ENCODE peak calls at places on chromosomes 16 and 17, in five cellular contexts. G, A, E, H and N are unnamed samples.

GRCh38 chr17:12116143-12116542 is 95.5 kb downstream of the MAP2K4 start:
- DNase-seq in H (no peak), A (no peak), G (no peak), E (no peak), N (no peak)

GRCh38 chr16:53949716-53950410 is 245.9 kb downstream of the FTO start:
- DNase-seq in E (no peak), H (no peak), G (no peak), A (no peak), N (no peak)

GRCh38 chr17:21355586-21355985 is 20.6 kb upstream of the KCNJ12 start:
- DNase-seq in E (peak; percentile 47), G (no peak), A (no peak), H (no peak), N (no peak)

GRCh38 chr16:1089822-1090619 is 6.0 kb downstream of the C1QTNF8 start:
- DNase-seq in H (peak; percentile 92), G (no peak), E (peak; percentile 86), A (peak; percentile 65), N (no peak)

GRCh38 chr17:17553217-17554195 is 38.0 kb downstream of the PEMT start:
- DNase-seq in A (no peak), E (peak; percentile 56), G (no peak), H (no peak), N (no peak)

GRCh38 chr17:35892091-35892637 is 12.0 kb upstream of the CCL5 start:
- DNase-seq in E (no peak), A (no peak), H (no peak), G (no peak), N (no peak)

GRCh38 chr16:85460983-85461813 is 151.9 kb upstream of the GSE1 start:
- DNase-seq in A (no peak), H (no peak), G (no peak), E (no peak), N (no peak)

GRCh38 chr16:21952040-21952792 is 945 bp upstream of the UQCRC2 start:
- DNase-seq in G (no peak), H (peak; percentile 73), A (peak; percentile 69), E (peak; percentile 65), N (peak; percentile 69)

GRCh38 chr17:66834919-66835454 is at the start of gene CACNG5:
- DNase-seq in G (no peak), H (peak; percentile 40), E (no peak), A (no peak), N (no peak)

DNA sequence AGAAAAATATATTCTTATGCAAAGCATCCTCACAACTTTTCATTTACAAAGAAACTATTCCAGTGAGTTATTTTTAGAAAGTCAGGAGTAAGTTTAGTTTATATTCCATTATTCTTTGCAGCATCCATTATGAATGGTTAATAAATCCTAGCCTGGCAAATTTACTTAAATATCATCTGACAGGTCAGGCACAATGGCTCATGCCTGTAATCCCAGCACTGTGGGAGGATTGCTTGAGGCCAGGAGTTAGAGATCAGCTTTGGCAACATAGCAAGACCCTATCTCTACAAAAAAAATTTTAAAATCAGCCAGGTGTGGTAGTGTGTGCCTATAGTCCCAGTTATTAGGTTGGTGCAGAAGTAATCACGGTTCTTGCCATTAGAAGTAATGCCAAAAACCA is 12.9 kb downstream of the ESRP2 start:
- DNase-seq in H (no peak), E (no peak), G (no peak), A (no peak), N (no peak)
- H3K9me3 ChIP-seq in H (no peaks in the 10 kb centered on the region), E (no peaks in the 10 kb centered on the region), G (no peaks in the 10 kb centered on the region), A (no peaks in the 10 kb centered on the region), N (no peaks in the 10 kb centered on the region)

GRCh38 chr16:19169081-19169639 is 1.1 kb downstream of the SYT17 start:
- DNase-seq in G (no peak), E (no peak), H (no peak), A (no peak), N (no peak)
- H3K9me3 ChIP-seq in G (no peaks in the 10 kb centered on the region), E (no peaks in the 10 kb centered on the region), H (no peaks in the 10 kb centered on the region), A (no peaks in the 10 kb centered on the region), N (no peaks in the 10 kb centered on the region)

GRCh38 chr16:68564367-68564985 is 25.4 kb downstream of the ZFP90 start:
- DNase-seq in E (no peak), G (no peak), A (no peak), H (no peak), N (no peak)

GRCh38 chr16:68563631-68564366 is 24.7 kb downstream of the ZFP90 start:
- DNase-seq in A (no peak), H (no peak), G (no peak), E (no peak), N (no peak)
- H3K9me3 ChIP-seq in A (peaks cover 100% of the 10 kb centered on the region), H (peaks cover 51% of the 10 kb centered on the region), G (peaks cover 99% of the 10 kb centered on the region), E (peaks cover 50% of the 10 kb centered on the region), N (peaks cover 47% of the 10 kb centered on the region)

GRCh38 chr16:10421596-10421995 is 35.7 kb downstream of the ATF7IP2 start:
- DNase-seq in A (no peak), G (no peak), E (no peak), H (no peak), N (no peak)

DNA sequence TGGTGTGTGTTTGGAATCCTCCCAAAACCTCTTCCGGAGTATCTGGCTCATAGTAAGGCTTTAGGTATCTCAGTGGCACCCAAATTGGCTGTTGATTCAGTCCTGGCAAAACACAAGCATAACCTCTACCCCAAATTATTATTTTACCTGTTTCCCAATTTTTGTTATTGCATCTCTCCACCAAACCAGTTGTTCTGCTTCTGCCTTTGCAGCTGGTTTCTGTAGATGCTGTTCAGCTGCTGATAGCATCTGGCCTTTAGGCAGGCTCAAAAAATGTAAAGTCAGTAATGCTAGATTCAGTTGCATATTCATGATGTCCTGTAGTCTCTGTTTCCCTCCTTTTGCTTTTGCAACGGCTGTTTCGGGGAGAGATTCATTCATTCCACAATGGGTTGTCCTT is 33.8 kb downstream of the ATF7IP2 start:
- DNase-seq in G (no peak), H (no peak), A (no peak), E (no peak), N (no peak)
- H3K9me3 ChIP-seq in G (peaks cover 18% of the 10 kb centered on the region), H (peaks cover 4% of the 10 kb centered on the region), A (peaks cover 15% of the 10 kb centered on the region), E (no peaks in the 10 kb centered on the region), N (peaks cover 19% of the 10 kb centered on the region)

GRCh38 chr17:57478851-57479250 is 222.5 kb downstream of the MSI2 start:
- DNase-seq in H (no peak), E (no peak), A (no peak), G (no peak), N (no peak)
- H3K9me3 ChIP-seq in H (no peaks in the 10 kb centered on the region), E (no peaks in the 10 kb centered on the region), A (no peaks in the 10 kb centered on the region), G (no peaks in the 10 kb centered on the region), N (no peaks in the 10 kb centered on the region)

GRCh38 chr16:3383045-3383448 is 17.8 kb downstream of the ZSCAN32 start:
- DNase-seq in A (no peak), H (no peak), E (no peak), G (no peak), N (no peak)
- H3K9me3 ChIP-seq in A (peaks cover 78% of the 10 kb centered on the region), H (peaks cover 34% of the 10 kb centered on the region), E (peaks cover 24% of the 10 kb centered on the region), G (peaks cover 82% of the 10 kb centered on the region), N (peaks cover 52% of the 10 kb centered on the region)

GRCh38 chr16:35314298-35314697 is 1854.9 kb downstream of the TP53TG3F start:
- DNase-seq in H (no peak), A (no peak), G (no peak), E (no peak), N (no peak)

DNA sequence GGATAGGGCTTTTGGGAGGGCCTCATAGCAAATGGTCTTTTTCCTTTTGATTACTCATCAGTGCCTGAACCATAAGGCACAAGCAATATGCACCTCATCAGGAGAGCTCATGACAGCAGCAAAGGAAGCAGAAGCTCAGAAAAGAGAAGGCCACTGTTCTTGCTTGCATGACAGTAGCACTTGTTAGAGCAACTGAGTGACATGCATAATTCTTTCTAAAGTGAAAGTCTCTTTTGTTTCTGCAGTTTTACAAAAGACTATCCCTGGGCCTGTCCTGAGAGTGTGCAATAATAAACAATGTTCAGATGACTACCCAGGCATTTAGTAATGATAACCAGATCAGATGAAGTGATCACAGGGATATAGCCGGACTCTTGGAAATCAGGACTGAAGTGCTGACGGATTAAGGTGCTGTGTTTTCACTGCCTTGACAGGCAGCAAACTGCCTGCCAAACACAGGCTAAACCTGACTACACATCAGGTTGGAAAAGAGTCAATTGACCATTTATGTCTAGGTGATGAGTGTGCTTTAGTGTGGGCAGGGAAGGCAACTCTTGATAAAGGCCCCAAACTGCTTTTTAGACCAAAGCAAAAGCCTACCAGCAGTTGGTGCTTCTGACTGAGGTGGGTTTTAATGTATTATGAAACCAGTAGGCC is 1860.3 kb downstream of the TP53TG3F start:
- DNase-seq in G (no peak), H (no peak), E (no peak), A (no peak), N (no peak)
- H3K9me3 ChIP-seq in G (no peaks in the 10 kb centered on the region), H (no peaks in the 10 kb centered on the region), E (no peaks in the 10 kb centered on the region), A (no peaks in the 10 kb centered on the region), N (no peaks in the 10 kb centered on the region)

GRCh38 chr16:68553186-68553585 is 14.1 kb downstream of the ZFP90 start:
- DNase-seq in E (no peak), A (no peak), H (no peak), G (no peak), N (no peak)
- H3K9me3 ChIP-seq in E (peaks cover 4% of the 10 kb centered on the region), A (peaks cover 57% of the 10 kb centered on the region), H (peaks cover 9% of the 10 kb centered on the region), G (peaks cover 60% of the 10 kb centered on the region), N (peaks cover 35% of the 10 kb centered on the region)

DNA sequence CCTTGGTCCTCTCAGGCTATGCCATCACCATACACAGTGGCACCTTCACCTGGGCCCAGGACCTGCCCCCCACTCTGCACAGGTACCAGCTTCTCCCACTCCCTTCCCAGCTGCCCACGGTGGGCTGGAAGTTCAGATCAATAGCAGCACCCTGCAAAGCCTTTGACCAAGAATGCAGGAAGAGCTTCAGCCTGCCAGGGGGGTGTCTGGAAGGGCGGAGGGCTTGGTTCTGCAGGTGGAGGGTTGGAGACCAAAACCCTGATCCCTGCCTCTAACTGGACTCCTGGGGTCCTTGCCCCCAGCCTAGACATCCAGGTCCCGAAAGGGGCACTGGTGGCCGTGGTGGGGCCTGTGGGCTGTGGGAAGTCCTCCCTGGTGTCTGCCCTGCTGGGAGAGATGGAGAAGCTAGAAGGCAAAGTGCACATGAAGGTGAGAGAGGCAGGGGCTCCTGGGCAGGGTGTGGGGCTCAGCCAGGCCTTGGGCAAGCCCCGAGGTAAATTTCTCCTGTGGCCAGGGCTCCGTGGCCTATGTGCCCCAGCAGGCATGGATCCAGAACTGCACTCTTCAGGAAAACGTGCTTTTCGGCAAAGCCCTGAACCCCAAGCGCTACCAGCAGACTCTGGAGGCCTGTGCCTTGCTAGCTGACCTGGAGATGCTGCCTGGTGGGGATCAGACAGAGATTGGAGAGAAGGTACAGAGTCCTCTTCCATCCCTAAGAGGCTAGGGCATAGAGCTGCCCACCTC is 34.3 kb downstream of the ABCC3 start:
- DNase-seq in A (no peak), H (no peak), G (no peak), E (no peak), N (no peak)
- H3K9me3 ChIP-seq in A (no peaks in the 10 kb centered on the region), H (no peaks in the 10 kb centered on the region), G (no peaks in the 10 kb centered on the region), E (no peaks in the 10 kb centered on the region), N (no peaks in the 10 kb centered on the region)